ENCODE peak calls at places on chromosomes 4 and X, in five cellular contexts. T is endothelial cell of umbilical vein, X is NB4, H is vagina, J is gastrocnemius medialis. F is an unnamed sample.

GRCh38 chrX:1448793-1449580 is 3.7 kb downstream of the ASMTL start:
- DNase-seq in T (no peak), H (peak), J (peak), X (no peak), F (no peak)

GRCh38 chr4:87087015-87087920 is 133.2 kb downstream of the KLHL8 start:
- DNase-seq in H (no peak), X (no peak), T (no peak), J (no peak), F (no peak)

GRCh38 chr4:107736924-107737448 is 17.0 kb upstream of the PAPSS1 start:
- DNase-seq in H (no peak), T (peak), X (peak), J (no peak), F (peak)

GRCh38 chr4:20364969-20365368 is 113.3 kb downstream of the SLIT2 start:
- DNase-seq in X (no peak), H (no peak), T (no peak), J (no peak), F (no peak)

GRCh38 chr4:86452323-86452995 is 92.6 kb upstream of the MAPK10 start:
- DNase-seq in J (no peak), H (no peak), T (no peak), X (no peak), F (no peak)

GRCh38 chrX:25131055-25131454 is 115.3 kb upstream of the ARX start:
- DNase-seq in J (no peak), H (no peak), X (no peak), T (no peak), F (no peak)

GRCh38 chr4:67288964-67289363 is 256.3 kb downstream of the CENPC start:
- DNase-seq in J (no peak), T (no peak), X (peak), H (no peak), F (peak)

GRCh38 chr4:174136013-174136412 is 147.5 kb downstream of the FBXO8 start:
- DNase-seq in T (no peak), H (no peak), J (no peak), X (no peak), F (no peak)

GRCh38 chr4:650951-651883 is 22.9 kb downstream of the ATP5ME start:
- DNase-seq in T (no peak), J (no peak), H (no peak), X (no peak), F (no peak)

GRCh38 chr4:173088144-173088543 is 80.5 kb upstream of the GALNT7 start:
- DNase-seq in J (no peak), X (peak), T (no peak), H (no peak), F (no peak)

GRCh38 chr4:86130160-86130933 is 229.5 kb downstream of the MAPK10 start:
- DNase-seq in T (no peak), H (no peak), J (no peak), X (no peak), F (no peak)

GRCh38 chrX:42274151-42274550 is 350.8 kb upstream of the CASK start:
- DNase-seq in J (no peak), H (no peak), T (no peak), X (no peak), F (no peak)

GRCh38 chr4:24137596-24137962 is 247.7 kb upstream of the PPARGC1A start:
- DNase-seq in T (no peak), X (no peak), H (no peak), J (no peak), F (no peak)

GRCh38 chrX:153806999-153807575 is 12.6 kb downstream of the SSR4 start:
- DNase-seq in H (no peak), J (peak), X (no peak), T (no peak), F (no peak)

GRCh38 chr4:153084939-153085630 is 119.2 kb upstream of the TRIM2 start:
- DNase-seq in J (peak), T (peak), H (peak), X (peak), F (peak)

GRCh38 chr4:8419222-8420041 is 21.1 kb downstream of the ACOX3 start:
- DNase-seq in J (peak), T (no peak), H (no peak), X (peak), F (no peak)

GRCh38 chr4:114547340-114548134 is 51.1 kb upstream of the UGT8 start:
- DNase-seq in H (no peak), X (no peak), T (no peak), J (no peak), F (no peak)

GRCh38 chrX:69362889-69363288 is 141.2 kb upstream of the NALF2 start:
- DNase-seq in X (no peak), H (peak), T (no peak), J (no peak), F (no peak)

GRCh38 chr4:100079264-100079663 is 111.0 kb downstream of the DDIT4L start:
- DNase-seq in H (no peak), T (no peak), J (no peak), X (no peak), F (no peak)

GRCh38 chr4:39987505-39987904 is 9.8 kb upstream of the PDS5A start:
- DNase-seq in J (no peak), X (no peak), H (no peak), T (no peak), F (no peak)

GRCh38 chr4:89357346-89357745 is 49.7 kb upstream of the GPRIN3 start:
- DNase-seq in T (no peak), J (no peak), H (no peak), X (peak), F (no peak)

GRCh38 chr4:25925486-25926201 is 11.6 kb downstream of the SMIM20 start:
- DNase-seq in J (no peak), X (peak), T (peak), H (no peak), F (peak)

GRCh38 chrX:10904220-10904619 is 206.9 kb upstream of the HCCS start:
- DNase-seq in H (no peak), X (no peak), J (no peak), T (no peak), F (no peak)

GRCh38 chr4:140469806-140470733 is 28.0 kb downstream of the MGAT4D start:
- DNase-seq in X (no peak), H (no peak), J (no peak), T (no peak), F (no peak)

GRCh38 chr4:163107754-163108153 is 58.9 kb downstream of the NAF1 start:
- DNase-seq in J (no peak), X (peak), H (no peak), T (peak), F (peak)

GRCh38 chr4:83356899-83357661 is 22.4 kb upstream of the HPSE start:
- DNase-seq in X (no peak), T (peak), H (no peak), J (no peak), F (no peak)

GRCh38 chr4:123841431-123842121 is 445.0 kb downstream of the SPRY1 start:
- DNase-seq in T (no peak), J (no peak), H (no peak), X (no peak), F (no peak)

GRCh38 chrX:129654652-129655546 is at the start of gene APLN:
- DNase-seq in X (peak), T (peak), J (no peak), H (peak), F (peak)

GRCh38 chr4:111400736-111401135 is 744.5 kb upstream of the FAM241A start:
- DNase-seq in X (no peak), J (no peak), T (peak), H (no peak), F (no peak)

GRCh38 chr4:118417325-118417724 is 64.5 kb upstream of the PRSS12 start:
- DNase-seq in H (no peak), T (no peak), J (no peak), X (no peak), F (no peak)

GRCh38 chrX:11261260-11261659 is 32.0 kb upstream of the AMELX start:
- DNase-seq in H (no peak), X (no peak), J (no peak), T (no peak), F (no peak)

GRCh38 chrX:19373034-19373891 is 29.5 kb downstream of the PDHA1 start:
- DNase-seq in T (no peak), X (peak), J (no peak), H (no peak), F (no peak)

GRCh38 chr4:141425124-141425523 is 204.4 kb downstream of the ZNF330 start:
- DNase-seq in X (no peak), T (no peak), H (no peak), J (no peak), F (no peak)

GRCh38 chrX:23505531-23506303 is 161.6 kb upstream of the PRDX4 start:
- DNase-seq in T (no peak), H (no peak), J (no peak), X (no peak), F (no peak)

GRCh38 chr4:186137193-186137792 is 32.8 kb downstream of the FAM149A start:
- DNase-seq in X (peak), J (no peak), H (no peak), T (peak), F (no peak)

GRCh38 chr4:1969928-1970723 is 38.6 kb downstream of the NELFA start:
- DNase-seq in H (no peak), T (no peak), X (no peak), J (no peak), F (no peak)

GRCh38 chrX:69107747-69108410 is 57.4 kb downstream of the PJA1 start:
- DNase-seq in T (no peak), H (no peak), J (no peak), X (no peak), F (no peak)

GRCh38 chr4:153413827-153414226 is 52.3 kb upstream of the TMEM131L start:
- DNase-seq in X (no peak), J (no peak), T (no peak), H (no peak), F (no peak)

GRCh38 chrX:70262952-70263567 is 3.1 kb upstream of the P2RY4 start:
- DNase-seq in T (peak), X (peak), J (no peak), H (no peak), F (peak)

GRCh38 chr4:184825394-184826314 is at the start of gene ACSL1:
- DNase-seq in T (peak), J (peak), H (no peak), X (peak), F (peak)
- TF ChIP-seq POLR2A in T (no peak), J (peak), H (peak), X (peak), F (peak)

GRCh38 chrX:119238557-119238956 is 2.5 kb downstream of the PGRMC1 start:
- DNase-seq in X (no peak), T (no peak), J (no peak), H (no peak), F (peak)

GRCh38 chrX:119237526-119238035 is 1.5 kb downstream of the PGRMC1 start:
- DNase-seq in H (no peak), X (no peak), J (no peak), T (no peak), F (peak)

GRCh38 chrX:119234931-119235555 is 1.0 kb upstream of the PGRMC1 start:
- DNase-seq in T (no peak), X (no peak), H (no peak), J (no peak), F (no peak)

GRCh38 chrX:119235872-119236598 is at the start of gene PGRMC1:
- DNase-seq in H (no peak), J (peak), T (peak), X (peak), F (peak)

GRCh38 chrX:119236599-119237525 is 777 bp downstream of the PGRMC1 start:
- DNase-seq in X (peak), J (no peak), H (no peak), T (peak), F (peak)
- TF ChIP-seq POLR2A in X (no peak), J (no peak), H (peak), T (no peak), F (no peak)

GRCh38 chrX:275967-276587 is 5.1 kb upstream of the PLCXD1 start:
- DNase-seq in T (no peak), X (peak), J (peak), H (no peak), F (no peak)
- TF ChIP-seq POLR2A in T (no peak), X (peak), J (peak), H (no peak), F (peak)

DNA sequence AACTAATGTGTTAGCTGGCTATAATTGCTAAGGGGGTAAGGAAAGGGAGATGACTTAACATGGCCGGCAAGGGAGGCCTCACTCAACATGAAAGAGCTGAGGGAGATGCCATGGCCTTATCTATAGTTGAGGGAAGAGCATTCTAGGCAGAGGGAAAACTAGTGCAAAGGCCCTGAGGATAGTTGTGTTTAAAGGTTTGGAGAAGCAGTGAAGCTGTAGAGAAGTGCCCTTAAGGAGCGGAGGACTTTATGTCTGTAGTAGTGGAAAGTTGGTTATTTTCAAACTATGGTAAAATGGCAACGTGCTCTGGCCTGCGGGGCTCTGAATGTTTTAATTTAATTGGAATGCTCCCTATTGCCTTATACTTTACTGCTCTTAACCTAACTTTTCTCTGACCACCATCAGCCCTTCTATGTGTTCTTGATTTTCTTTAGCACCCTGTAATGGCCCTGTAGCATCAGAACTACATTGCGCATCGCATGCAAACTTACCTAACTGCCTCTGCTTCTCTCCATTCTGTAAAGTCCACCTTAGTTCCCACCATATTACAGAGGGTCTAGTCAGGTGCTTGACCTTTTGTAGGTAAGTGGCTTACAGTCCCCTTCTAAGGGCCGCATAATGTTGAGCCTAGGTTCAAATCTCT is 35.8 kb downstream of the ERVMER34-1 start:
- DNase-seq in X (no peak), T (no peak), H (no peak), J (no peak), F (no peak)
- TF ChIP-seq POLR2A in X (no peak), T (peak), H (no peak), J (no peak), F (peak)

GRCh38 chr4:6296026-6296425 is 26.4 kb downstream of the WFS1 start:
- DNase-seq in X (no peak), J (no peak), H (no peak), T (no peak), F (no peak)
- TF ChIP-seq POLR2A in X (no peak), J (no peak), H (no peak), T (no peak), F (no peak)

DNA sequence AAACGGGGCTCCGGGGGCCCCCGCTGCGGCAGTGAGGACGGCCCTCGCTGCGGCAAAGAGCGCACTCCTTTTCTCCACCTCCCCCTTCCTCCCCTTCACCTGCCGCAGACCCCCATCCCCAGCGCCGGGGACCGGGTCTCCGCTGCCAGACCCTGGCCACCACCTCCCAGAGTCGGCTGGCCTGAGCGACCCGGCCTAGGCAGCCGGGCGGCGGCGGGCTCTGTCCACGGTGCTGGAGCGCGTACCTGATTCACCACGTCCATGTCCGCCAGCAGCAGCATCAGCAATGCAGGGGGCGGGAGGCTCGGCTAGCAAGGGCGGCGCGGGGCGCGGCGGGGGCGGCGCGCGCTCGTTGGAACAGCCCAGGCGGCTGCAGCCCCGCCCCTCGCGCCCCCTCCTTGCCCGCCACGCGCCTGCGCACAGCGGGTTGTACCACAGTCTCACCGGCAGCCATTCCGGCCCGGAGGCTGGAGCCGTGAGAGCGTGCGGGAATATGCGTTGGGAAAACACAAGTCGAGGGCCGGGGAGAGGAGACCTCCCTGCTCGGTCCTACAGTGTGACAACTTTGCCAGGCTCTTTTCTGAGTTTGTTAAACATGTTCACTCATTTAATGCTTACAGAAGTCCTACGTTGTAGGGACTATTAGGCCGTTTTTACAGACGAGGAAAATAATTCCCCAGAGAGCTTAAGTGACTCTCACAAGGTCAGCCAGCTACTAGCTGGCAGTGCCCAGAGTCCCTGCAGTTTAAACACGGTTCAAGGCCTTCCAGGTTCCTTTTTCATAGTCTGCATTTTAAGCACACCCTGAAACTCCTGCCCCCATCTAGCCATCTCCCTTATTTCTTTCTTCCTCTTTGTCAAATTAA is at the start of gene SYP:
- DNase-seq in X (peak), T (peak), J (peak), H (no peak), F (peak)
- TF ChIP-seq POLR2A in X (peak), T (peak), J (peak), H (peak), F (peak)

DNA sequence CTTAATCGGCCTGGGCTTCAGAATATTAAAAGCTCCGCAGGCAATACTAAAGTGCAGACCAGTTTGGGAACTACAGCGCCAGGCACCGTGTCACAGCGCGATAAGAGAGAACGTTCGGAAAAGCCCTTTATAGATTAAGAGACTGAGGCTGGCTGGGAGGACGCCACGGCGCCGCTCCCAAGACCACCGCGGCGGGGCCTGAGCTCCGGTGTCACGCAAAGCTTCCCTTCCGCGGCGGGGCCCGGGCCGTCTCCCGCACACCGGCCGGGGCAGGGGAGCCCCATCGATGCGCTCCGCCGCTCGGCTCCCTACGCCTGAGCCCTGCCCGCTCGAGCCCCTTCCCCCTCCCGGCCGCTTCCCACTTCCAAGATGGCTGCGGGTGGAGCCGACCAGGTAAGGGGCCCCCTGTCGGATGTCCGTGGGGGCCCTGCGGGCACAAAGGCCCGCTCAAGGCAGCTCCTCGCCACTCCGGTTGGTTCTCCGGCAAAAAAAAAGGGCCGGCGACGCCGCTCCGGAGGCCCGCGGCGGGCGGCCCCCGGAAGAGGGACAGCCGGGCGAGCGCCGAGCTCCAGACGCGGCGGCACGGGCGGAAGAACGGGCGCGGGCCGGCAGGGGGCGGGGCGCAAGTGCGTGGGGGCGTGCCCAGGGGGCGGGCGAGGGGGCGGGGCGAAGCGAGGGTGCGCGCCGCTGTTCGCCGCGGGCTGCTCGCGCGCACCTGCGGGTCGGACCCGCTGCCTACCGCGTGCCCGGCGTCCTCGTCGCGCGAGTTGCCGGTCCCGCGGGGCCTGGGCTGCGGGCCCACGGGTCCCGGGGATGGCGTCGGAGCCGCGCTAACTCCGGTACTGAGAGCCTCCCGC is at the start of gene TBC1D14:
- DNase-seq in T (peak), J (peak), X (peak), H (no peak), F (peak)
- TF ChIP-seq POLR2A in T (peak), J (peak), X (peak), H (no peak), F (peak)

GRCh38 chr4:145307763-145308430 is 127.5 kb upstream of the OTUD4 start:
- DNase-seq in X (no peak), T (no peak), H (no peak), J (no peak), F (no peak)
- TF ChIP-seq POLR2A in X (no peak), T (no peak), H (no peak), J (no peak), F (no peak)

F was measured in erythroblast.